ENCODE peak calls at places on chromosomes 5 and 9, in eight cellular contexts. One of them, this sample, is unnamed.
A peak's percentile ranks its signal among the peaks of the same experiment; 100 is the strongest.

GRCh38 chr5:168076561-168076991 is 214.9 kb upstream of the WWC1 start:
- DNase-seq in H9: peak; percentile 80
- DNase-seq in HEK293T: peak; percentile 34
- DNase-seq in HL-60: no peak
- DNase-seq in pons: peak; percentile 17
- DNase-seq in glutamatergic neuron: peak; percentile 67
- DNase-seq in SW 1271: no peak
- DNase-seq in effector memory CD8-positive, alpha-beta T cell: no peak
- DNase-seq in this sample: no peak

GRCh38 chr5:80152778-80153177 is 103.1 kb downstream of the SERINC5 start:
- DNase-seq in pons: no peak
- DNase-seq in glutamatergic neuron: no peak
- DNase-seq in effector memory CD8-positive, alpha-beta T cell: no peak
- DNase-seq in HEK293T: no peak
- DNase-seq in SW 1271: no peak
- DNase-seq in H9: no peak
- DNase-seq in HL-60: no peak
- DNase-seq in this sample: no peak

GRCh38 chr5:97979740-97980139 is 793.7 kb upstream of the RGMB start:
- DNase-seq in HEK293T: no peak
- DNase-seq in HL-60: no peak
- DNase-seq in pons: no peak
- DNase-seq in SW 1271: no peak
- DNase-seq in effector memory CD8-positive, alpha-beta T cell: no peak
- DNase-seq in glutamatergic neuron: no peak
- DNase-seq in H9: no peak
- DNase-seq in this sample: no peak

GRCh38 chr5:161311965-161312364 is 234.6 kb downstream of the GABRB2 start:
- DNase-seq in H9: no peak
- DNase-seq in effector memory CD8-positive, alpha-beta T cell: no peak
- DNase-seq in pons: no peak
- DNase-seq in HL-60: no peak
- DNase-seq in SW 1271: no peak
- DNase-seq in HEK293T: no peak
- DNase-seq in glutamatergic neuron: no peak
- DNase-seq in this sample: no peak

GRCh38 chr9:100084734-100085133 is 14.1 kb downstream of the ERP44 start:
- DNase-seq in SW 1271: no peak
- DNase-seq in HEK293T: no peak
- DNase-seq in pons: no peak
- DNase-seq in glutamatergic neuron: no peak
- DNase-seq in H9: no peak
- DNase-seq in HL-60: no peak
- DNase-seq in effector memory CD8-positive, alpha-beta T cell: no peak
- DNase-seq in this sample: no peak

GRCh38 chr5:10539685-10539998 is 24.2 kb upstream of the ANKRD33B start:
- DNase-seq in pons: no peak
- DNase-seq in glutamatergic neuron: no peak
- DNase-seq in HEK293T: no peak
- DNase-seq in H9: no peak
- DNase-seq in SW 1271: no peak
- DNase-seq in effector memory CD8-positive, alpha-beta T cell: no peak
- DNase-seq in HL-60: no peak
- DNase-seq in this sample: no peak

GRCh38 chr9:84228130-84228735 is 112.3 kb downstream of the SLC28A3 start:
- DNase-seq in HL-60: no peak
- DNase-seq in effector memory CD8-positive, alpha-beta T cell: no peak
- DNase-seq in HEK293T: no peak
- DNase-seq in glutamatergic neuron: no peak
- DNase-seq in H9: peak; percentile 50
- DNase-seq in pons: no peak
- DNase-seq in SW 1271: no peak
- DNase-seq in this sample: no peak

GRCh38 chr5:103031607-103032006 is 88.3 kb downstream of the GIN1 start:
- DNase-seq in glutamatergic neuron: no peak
- DNase-seq in HL-60: no peak
- DNase-seq in pons: no peak
- DNase-seq in H9: no peak
- DNase-seq in effector memory CD8-positive, alpha-beta T cell: no peak
- DNase-seq in HEK293T: peak; percentile 8
- DNase-seq in SW 1271: no peak
- DNase-seq in this sample: no peak

GRCh38 chr5:143650296-143650695 is 161.7 kb upstream of the HMHB1 start:
- DNase-seq in H9: no peak
- DNase-seq in effector memory CD8-positive, alpha-beta T cell: no peak
- DNase-seq in pons: no peak
- DNase-seq in SW 1271: no peak
- DNase-seq in HL-60: no peak
- DNase-seq in HEK293T: no peak
- DNase-seq in glutamatergic neuron: no peak
- DNase-seq in this sample: no peak

GRCh38 chr5:172858990-172859811 is 25.1 kb downstream of the ERGIC1 start:
- DNase-seq in HL-60: no peak
- DNase-seq in glutamatergic neuron: no peak
- DNase-seq in HEK293T: no peak
- DNase-seq in effector memory CD8-positive, alpha-beta T cell: no peak
- DNase-seq in pons: no peak
- DNase-seq in H9: no peak
- DNase-seq in SW 1271: peak; percentile 90
- DNase-seq in this sample: no peak

GRCh38 chr9:7967093-7967827 is 167.7 kb upstream of the DMAC1 start:
- DNase-seq in effector memory CD8-positive, alpha-beta T cell: no peak
- DNase-seq in HEK293T: no peak
- DNase-seq in HL-60: peak; percentile 81
- DNase-seq in glutamatergic neuron: no peak
- DNase-seq in SW 1271: no peak
- DNase-seq in H9: no peak
- DNase-seq in pons: no peak
- DNase-seq in this sample: no peak

GRCh38 chr9:134533850-134534585 is 107.6 kb upstream of the COL5A1 start:
- DNase-seq in HEK293T: no peak
- DNase-seq in glutamatergic neuron: no peak
- DNase-seq in H9: no peak
- DNase-seq in pons: peak; percentile 83
- DNase-seq in effector memory CD8-positive, alpha-beta T cell: no peak
- DNase-seq in SW 1271: no peak
- DNase-seq in HL-60: no peak
- DNase-seq in this sample: no peak

GRCh38 chr9:89723696-89724095 is 118.9 kb downstream of the GADD45G start:
- DNase-seq in glutamatergic neuron: no peak
- DNase-seq in HEK293T: no peak
- DNase-seq in effector memory CD8-positive, alpha-beta T cell: no peak
- DNase-seq in HL-60: no peak
- DNase-seq in H9: no peak
- DNase-seq in SW 1271: no peak
- DNase-seq in pons: no peak
- DNase-seq in this sample: no peak

GRCh38 chr5:149412783-149413476 is 33.8 kb upstream of the IL17B start:
- DNase-seq in glutamatergic neuron: no peak
- DNase-seq in HL-60: no peak
- DNase-seq in pons: no peak
- DNase-seq in effector memory CD8-positive, alpha-beta T cell: no peak
- DNase-seq in SW 1271: no peak
- DNase-seq in HEK293T: no peak
- DNase-seq in H9: no peak
- DNase-seq in this sample: no peak

GRCh38 chr5:124231794-124232193 is 514.6 kb downstream of the ZNF608 start:
- DNase-seq in HEK293T: no peak
- DNase-seq in H9: no peak
- DNase-seq in HL-60: no peak
- DNase-seq in pons: peak; percentile 15
- DNase-seq in effector memory CD8-positive, alpha-beta T cell: no peak
- DNase-seq in SW 1271: no peak
- DNase-seq in glutamatergic neuron: no peak
- DNase-seq in this sample: no peak

GRCh38 chr9:94002316-94003140 is 47.4 kb upstream of the BARX1 start:
- DNase-seq in glutamatergic neuron: no peak
- DNase-seq in effector memory CD8-positive, alpha-beta T cell: no peak
- DNase-seq in SW 1271: no peak
- DNase-seq in pons: peak; percentile 51
- DNase-seq in H9: peak; percentile 69
- DNase-seq in HL-60: peak; percentile 12
- DNase-seq in HEK293T: peak; percentile 71
- DNase-seq in this sample: peak; percentile 48

GRCh38 chr5:167305591-167306213 is 985.7 kb upstream of the WWC1 start:
- DNase-seq in HEK293T: no peak
- DNase-seq in pons: no peak
- DNase-seq in HL-60: no peak
- DNase-seq in effector memory CD8-positive, alpha-beta T cell: no peak
- DNase-seq in SW 1271: no peak
- DNase-seq in glutamatergic neuron: no peak
- DNase-seq in H9: no peak
- DNase-seq in this sample: no peak

GRCh38 chr9:94719878-94720277 is 6.6 kb upstream of the AOPEP start:
- DNase-seq in SW 1271: no peak
- DNase-seq in glutamatergic neuron: no peak
- DNase-seq in pons: no peak
- DNase-seq in HL-60: no peak
- DNase-seq in effector memory CD8-positive, alpha-beta T cell: no peak
- DNase-seq in HEK293T: no peak
- DNase-seq in H9: no peak
- DNase-seq in this sample: no peak

GRCh38 chr5:124580512-124580911 is 165.9 kb downstream of the ZNF608 start:
- DNase-seq in HL-60: no peak
- DNase-seq in H9: no peak
- DNase-seq in HEK293T: no peak
- DNase-seq in SW 1271: no peak
- DNase-seq in effector memory CD8-positive, alpha-beta T cell: no peak
- DNase-seq in glutamatergic neuron: no peak
- DNase-seq in pons: no peak
- DNase-seq in this sample: no peak

GRCh38 chr5:57989378-57989777 is 470.5 kb downstream of the PLK2 start:
- DNase-seq in H9: no peak
- DNase-seq in HL-60: no peak
- DNase-seq in glutamatergic neuron: no peak
- DNase-seq in pons: peak; percentile 24
- DNase-seq in HEK293T: no peak
- DNase-seq in effector memory CD8-positive, alpha-beta T cell: no peak
- DNase-seq in SW 1271: no peak
- DNase-seq in this sample: no peak

GRCh38 chr5:146816775-146817387 is 61.7 kb downstream of the PPP2R2B start:
- DNase-seq in HL-60: no peak
- DNase-seq in SW 1271: no peak
- DNase-seq in H9: peak; percentile 42
- DNase-seq in effector memory CD8-positive, alpha-beta T cell: no peak
- DNase-seq in glutamatergic neuron: no peak
- DNase-seq in HEK293T: no peak
- DNase-seq in pons: no peak
- DNase-seq in this sample: no peak

GRCh38 chr9:27047126-27047525 is 41.7 kb upstream of the LRRC19 start:
- DNase-seq in SW 1271: no peak
- DNase-seq in HEK293T: no peak
- DNase-seq in pons: peak; percentile 59
- DNase-seq in glutamatergic neuron: no peak
- DNase-seq in effector memory CD8-positive, alpha-beta T cell: no peak
- DNase-seq in HL-60: no peak
- DNase-seq in H9: no peak
- DNase-seq in this sample: no peak

GRCh38 chr5:31733365-31733764 is 94.4 kb downstream of the PDZD2 start:
- DNase-seq in SW 1271: no peak
- DNase-seq in HL-60: no peak
- DNase-seq in effector memory CD8-positive, alpha-beta T cell: no peak
- DNase-seq in pons: peak; percentile 98
- DNase-seq in glutamatergic neuron: no peak
- DNase-seq in H9: no peak
- DNase-seq in HEK293T: no peak
- DNase-seq in this sample: no peak

GRCh38 chr5:143261748-143262392 is 141.6 kb downstream of the NR3C1 start:
- DNase-seq in effector memory CD8-positive, alpha-beta T cell: no peak
- DNase-seq in pons: no peak
- DNase-seq in H9: no peak
- DNase-seq in glutamatergic neuron: no peak
- DNase-seq in SW 1271: no peak
- DNase-seq in HEK293T: no peak
- DNase-seq in HL-60: peak; percentile 18
- DNase-seq in this sample: no peak

GRCh38 chr5:56406221-56406620 is 173.1 kb upstream of the ANKRD55 start:
- DNase-seq in pons: no peak
- DNase-seq in H9: no peak
- DNase-seq in HL-60: no peak
- DNase-seq in SW 1271: no peak
- DNase-seq in glutamatergic neuron: no peak
- DNase-seq in effector memory CD8-positive, alpha-beta T cell: no peak
- DNase-seq in HEK293T: no peak
- DNase-seq in this sample: no peak

GRCh38 chr9:131478421-131478868 is 24.3 kb upstream of the POMT1 start:
- DNase-seq in HEK293T: peak; percentile 67
- DNase-seq in pons: no peak
- DNase-seq in glutamatergic neuron: peak; percentile 79
- DNase-seq in H9: peak; percentile 74
- DNase-seq in HL-60: peak; percentile 18
- DNase-seq in effector memory CD8-positive, alpha-beta T cell: peak; percentile 49
- DNase-seq in SW 1271: no peak
- DNase-seq in this sample: peak; percentile 29

GRCh38 chr5:149317281-149318048 is 27.8 kb upstream of the GRPEL2 start:
- DNase-seq in effector memory CD8-positive, alpha-beta T cell: peak; percentile 23
- DNase-seq in H9: no peak
- DNase-seq in HL-60: peak; percentile 8
- DNase-seq in glutamatergic neuron: no peak
- DNase-seq in HEK293T: peak; percentile 52
- DNase-seq in pons: peak; percentile 62
- DNase-seq in SW 1271: no peak
- DNase-seq in this sample: no peak

GRCh38 chr5:163565931-163566608 is 60.7 kb downstream of the MAT2B start:
- DNase-seq in H9: peak; percentile 61
- DNase-seq in effector memory CD8-positive, alpha-beta T cell: peak; percentile 13
- DNase-seq in glutamatergic neuron: peak; percentile 27
- DNase-seq in HL-60: no peak
- DNase-seq in SW 1271: no peak
- DNase-seq in pons: no peak
- DNase-seq in HEK293T: no peak
- DNase-seq in this sample: peak; percentile 18

GRCh38 chr5:134051305-134051704 is 46.5 kb upstream of the VDAC1 start:
- DNase-seq in effector memory CD8-positive, alpha-beta T cell: no peak
- DNase-seq in pons: no peak
- DNase-seq in glutamatergic neuron: no peak
- DNase-seq in HEK293T: no peak
- DNase-seq in HL-60: no peak
- DNase-seq in H9: no peak
- DNase-seq in SW 1271: no peak
- DNase-seq in this sample: no peak

GRCh38 chr5:39284552-39284951 is 65.2 kb upstream of the FYB1 start:
- DNase-seq in effector memory CD8-positive, alpha-beta T cell: no peak
- DNase-seq in HL-60: no peak
- DNase-seq in SW 1271: no peak
- DNase-seq in glutamatergic neuron: no peak
- DNase-seq in pons: no peak
- DNase-seq in HEK293T: no peak
- DNase-seq in H9: no peak
- DNase-seq in this sample: no peak

GRCh38 chr5:84237126-84237525 is 147.6 kb downstream of the EDIL3 start:
- DNase-seq in HL-60: no peak
- DNase-seq in SW 1271: no peak
- DNase-seq in HEK293T: no peak
- DNase-seq in pons: no peak
- DNase-seq in effector memory CD8-positive, alpha-beta T cell: no peak
- DNase-seq in H9: no peak
- DNase-seq in glutamatergic neuron: no peak
- DNase-seq in this sample: no peak

This sample was measured in iPS DF 6.9.